ENCODE peak calls at places on chromosomes 3 and 15, in six cellular contexts. One of them, this sample, is unnamed.

GRCh38 chr3:103410231-103410630 is 975.4 kb downstream of the ZPLD1 start:
- DNase-seq in right atrium auricular region: no peak
- DNase-seq in uterus: no peak
- DNase-seq in RWPE1: no peak
- DNase-seq in GM13976: no peak
- DNase-seq in stomach: no peak
- DNase-seq in this sample: no peak

GRCh38 chr15:70715840-70716510 is 47.4 kb downstream of the UACA start:
- DNase-seq in RWPE1: no peak
- DNase-seq in uterus: no peak
- DNase-seq in GM13976: no peak
- DNase-seq in right atrium auricular region: no peak
- DNase-seq in stomach: no peak
- DNase-seq in this sample: no peak

GRCh38 chr15:93034512-93034911 is 54.5 kb downstream of the RGMA start:
- DNase-seq in stomach: peak
- DNase-seq in GM13976: no peak
- DNase-seq in right atrium auricular region: no peak
- DNase-seq in RWPE1: no peak
- DNase-seq in uterus: peak
- DNase-seq in this sample: no peak

GRCh38 chr15:49037546-49037940 is 8.7 kb downstream of the SECISBP2L start:
- DNase-seq in RWPE1: no peak
- DNase-seq in right atrium auricular region: no peak
- DNase-seq in stomach: no peak
- DNase-seq in uterus: no peak
- DNase-seq in GM13976: no peak
- DNase-seq in this sample: no peak

GRCh38 chr15:36595625-36596024 is 16.2 kb downstream of the CDIN1 start:
- DNase-seq in stomach: no peak
- DNase-seq in right atrium auricular region: no peak
- DNase-seq in GM13976: no peak
- DNase-seq in uterus: no peak
- DNase-seq in RWPE1: no peak
- DNase-seq in this sample: no peak

GRCh38 chr3:98612996-98613517 is 19.6 kb upstream of the CPOX start:
- DNase-seq in right atrium auricular region: no peak
- DNase-seq in uterus: no peak
- DNase-seq in RWPE1: no peak
- DNase-seq in GM13976: no peak
- DNase-seq in stomach: no peak
- DNase-seq in this sample: peak

GRCh38 chr3:127124135-127124534 is 68.8 kb upstream of the PRR23E start:
- DNase-seq in GM13976: no peak
- DNase-seq in RWPE1: peak
- DNase-seq in right atrium auricular region: no peak
- DNase-seq in stomach: no peak
- DNase-seq in uterus: no peak
- DNase-seq in this sample: no peak

GRCh38 chr3:98817546-98817945 is 54.4 kb downstream of the ST3GAL6 start:
- DNase-seq in uterus: no peak
- DNase-seq in GM13976: peak
- DNase-seq in right atrium auricular region: no peak
- DNase-seq in RWPE1: peak
- DNase-seq in stomach: no peak
- DNase-seq in this sample: peak

GRCh38 chr3:182118081-182118480 is 406.4 kb downstream of the SOX2 start:
- DNase-seq in right atrium auricular region: no peak
- DNase-seq in RWPE1: peak
- DNase-seq in GM13976: no peak
- DNase-seq in stomach: no peak
- DNase-seq in uterus: no peak
- DNase-seq in this sample: no peak

GRCh38 chr15:77851696-77852095 is 219.0 kb upstream of the LINGO1 start:
- DNase-seq in RWPE1: no peak
- DNase-seq in right atrium auricular region: no peak
- DNase-seq in GM13976: no peak
- DNase-seq in uterus: no peak
- DNase-seq in stomach: no peak
- DNase-seq in this sample: no peak

GRCh38 chr3:48661501-48662139 is 1.1 kb downstream of the CELSR3 start:
- DNase-seq in GM13976: peak
- DNase-seq in right atrium auricular region: peak
- DNase-seq in RWPE1: peak
- DNase-seq in stomach: peak
- DNase-seq in uterus: peak
- DNase-seq in this sample: no peak

GRCh38 chr3:149839874-149840273 is 26.9 kb downstream of the RNF13 start:
- DNase-seq in RWPE1: peak
- DNase-seq in right atrium auricular region: no peak
- DNase-seq in stomach: no peak
- DNase-seq in uterus: no peak
- DNase-seq in GM13976: no peak
- DNase-seq in this sample: no peak

DNA sequence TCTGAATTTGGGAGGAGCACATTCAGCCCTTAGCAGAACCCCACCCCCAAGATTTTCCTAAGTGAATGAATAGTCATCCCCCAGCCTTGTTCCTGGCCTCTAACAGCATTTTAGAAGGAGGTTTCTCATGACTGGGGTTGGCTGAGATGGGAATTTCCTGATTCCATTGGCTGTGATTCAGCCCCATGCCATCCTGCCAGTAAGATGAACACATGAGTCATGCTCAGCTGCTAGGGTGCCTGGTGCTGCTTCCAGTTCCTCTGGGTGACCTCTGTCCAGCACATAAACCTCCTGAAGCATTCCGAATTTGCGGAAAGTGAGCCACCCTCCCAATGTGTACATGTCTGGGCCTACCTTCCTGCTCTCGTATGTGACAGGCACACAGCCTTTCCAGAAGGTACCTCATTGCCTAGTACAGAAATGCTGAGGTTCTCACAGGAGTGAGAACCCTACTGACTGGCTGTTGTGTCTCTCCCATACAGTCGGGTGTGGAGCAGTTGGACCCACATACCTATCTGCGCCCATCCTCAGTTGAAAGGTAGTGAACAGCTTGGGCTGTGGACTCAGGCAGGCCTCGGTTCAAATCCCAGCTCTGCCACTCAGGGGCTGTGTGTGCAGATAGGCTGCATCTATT is 91.7 kb downstream of the APBA2 start:
- DNase-seq in stomach: no peak
- DNase-seq in uterus: no peak
- DNase-seq in GM13976: no peak
- DNase-seq in RWPE1: peak
- DNase-seq in right atrium auricular region: peak
- DNase-seq in this sample: no peak
- TF ChIP-seq CTCF in stomach: no peak
- TF ChIP-seq CTCF in uterus: no peak
- TF ChIP-seq CTCF in GM13976: no peak
- TF ChIP-seq CTCF in RWPE1: no peak
- TF ChIP-seq CTCF in right atrium auricular region: no peak
- TF ChIP-seq CTCF in this sample: no peak

GRCh38 chr15:59561547-59561946 is 50.0 kb upstream of the GCNT3 start:
- DNase-seq in RWPE1: no peak
- DNase-seq in GM13976: no peak
- DNase-seq in right atrium auricular region: no peak
- DNase-seq in uterus: no peak
- DNase-seq in stomach: no peak
- DNase-seq in this sample: no peak

GRCh38 chr15:59565299-59565698 is 46.3 kb upstream of the GCNT3 start:
- DNase-seq in uterus: no peak
- DNase-seq in RWPE1: no peak
- DNase-seq in right atrium auricular region: no peak
- DNase-seq in GM13976: no peak
- DNase-seq in stomach: no peak
- DNase-seq in this sample: no peak

GRCh38 chr15:59567369-59567768 is 44.2 kb upstream of the GCNT3 start:
- DNase-seq in GM13976: no peak
- DNase-seq in uterus: no peak
- DNase-seq in RWPE1: peak
- DNase-seq in stomach: peak
- DNase-seq in right atrium auricular region: no peak
- DNase-seq in this sample: no peak

GRCh38 chr15:59562787-59563186 is 48.8 kb upstream of the GCNT3 start:
- DNase-seq in stomach: no peak
- DNase-seq in uterus: no peak
- DNase-seq in right atrium auricular region: no peak
- DNase-seq in RWPE1: no peak
- DNase-seq in GM13976: no peak
- DNase-seq in this sample: no peak
- TF ChIP-seq CTCF in stomach: no peak
- TF ChIP-seq CTCF in uterus: no peak
- TF ChIP-seq CTCF in right atrium auricular region: no peak
- TF ChIP-seq CTCF in RWPE1: peak
- TF ChIP-seq CTCF in GM13976: no peak
- TF ChIP-seq CTCF in this sample: no peak

GRCh38 chr3:61172684-61173083 is 78.6 kb downstream of the FHIT start:
- DNase-seq in RWPE1: no peak
- DNase-seq in right atrium auricular region: no peak
- DNase-seq in GM13976: peak
- DNase-seq in uterus: no peak
- DNase-seq in stomach: no peak
- DNase-seq in this sample: no peak
- TF ChIP-seq CTCF in RWPE1: no peak
- TF ChIP-seq CTCF in right atrium auricular region: no peak
- TF ChIP-seq CTCF in GM13976: peak
- TF ChIP-seq CTCF in uterus: no peak
- TF ChIP-seq CTCF in stomach: no peak
- TF ChIP-seq CTCF in this sample: peak

GRCh38 chr15:58515807-58516206 is 84.0 kb downstream of the LIPC start:
- DNase-seq in uterus: no peak
- DNase-seq in right atrium auricular region: no peak
- DNase-seq in GM13976: peak
- DNase-seq in stomach: no peak
- DNase-seq in RWPE1: no peak
- DNase-seq in this sample: no peak

GRCh38 chr15:58518626-58519025 is 86.8 kb downstream of the LIPC start:
- DNase-seq in stomach: no peak
- DNase-seq in uterus: no peak
- DNase-seq in right atrium auricular region: no peak
- DNase-seq in RWPE1: no peak
- DNase-seq in GM13976: no peak
- DNase-seq in this sample: no peak

GRCh38 chr15:58517682-58518525 is 86.1 kb downstream of the LIPC start:
- DNase-seq in stomach: no peak
- DNase-seq in uterus: no peak
- DNase-seq in GM13976: peak
- DNase-seq in RWPE1: no peak
- DNase-seq in right atrium auricular region: no peak
- DNase-seq in this sample: peak

GRCh38 chr15:58520464-58520863 is 88.7 kb downstream of the LIPC start:
- DNase-seq in stomach: no peak
- DNase-seq in uterus: no peak
- DNase-seq in GM13976: no peak
- DNase-seq in right atrium auricular region: no peak
- DNase-seq in RWPE1: no peak
- DNase-seq in this sample: no peak

DNA sequence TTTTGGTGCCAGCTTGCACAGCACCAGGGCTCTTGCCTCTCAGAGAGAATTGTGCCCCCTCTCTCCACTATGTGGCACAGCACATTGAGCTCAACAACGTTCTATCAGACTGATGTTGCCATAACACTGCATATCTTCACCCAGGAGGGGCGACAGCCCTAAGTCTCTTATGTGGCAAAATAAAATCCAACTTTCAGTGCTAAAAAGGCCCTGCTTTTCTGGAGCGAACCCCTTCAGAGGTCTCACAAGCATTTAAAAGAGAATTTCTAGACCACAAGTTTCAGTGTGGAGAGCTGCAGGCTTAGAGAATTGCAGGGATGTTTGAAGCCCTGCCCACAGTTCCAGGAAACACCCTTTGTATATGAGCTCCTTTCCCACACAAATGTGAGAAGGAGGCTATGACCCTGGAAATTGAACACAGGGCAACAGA is 85.5 kb downstream of the LIPC start:
- DNase-seq in uterus: no peak
- DNase-seq in right atrium auricular region: no peak
- DNase-seq in RWPE1: no peak
- DNase-seq in stomach: no peak
- DNase-seq in GM13976: no peak
- DNase-seq in this sample: no peak
- TF ChIP-seq CTCF in uterus: no peak
- TF ChIP-seq CTCF in right atrium auricular region: peak
- TF ChIP-seq CTCF in RWPE1: no peak
- TF ChIP-seq CTCF in stomach: no peak
- TF ChIP-seq CTCF in GM13976: no peak
- TF ChIP-seq CTCF in this sample: no peak

GRCh38 chr15:72475674-72476073 is 1.5 kb downstream of the ARIH1 start:
- DNase-seq in uterus: no peak
- DNase-seq in stomach: no peak
- DNase-seq in right atrium auricular region: no peak
- DNase-seq in RWPE1: no peak
- DNase-seq in GM13976: no peak
- DNase-seq in this sample: no peak

GRCh38 chr15:72474466-72474911 is 359 bp downstream of the ARIH1 start:
- DNase-seq in RWPE1: no peak
- DNase-seq in stomach: no peak
- DNase-seq in right atrium auricular region: no peak
- DNase-seq in uterus: no peak
- DNase-seq in GM13976: no peak
- DNase-seq in this sample: no peak

GRCh38 chr15:72473670-72474465 is at the start of gene ARIH1:
- DNase-seq in stomach: peak
- DNase-seq in RWPE1: peak
- DNase-seq in uterus: peak
- DNase-seq in GM13976: peak
- DNase-seq in right atrium auricular region: peak
- DNase-seq in this sample: peak

GRCh38 chr15:72474912-72475601 is 927 bp downstream of the ARIH1 start:
- DNase-seq in GM13976: peak
- DNase-seq in stomach: peak
- DNase-seq in RWPE1: peak
- DNase-seq in right atrium auricular region: peak
- DNase-seq in uterus: peak
- DNase-seq in this sample: peak

DNA sequence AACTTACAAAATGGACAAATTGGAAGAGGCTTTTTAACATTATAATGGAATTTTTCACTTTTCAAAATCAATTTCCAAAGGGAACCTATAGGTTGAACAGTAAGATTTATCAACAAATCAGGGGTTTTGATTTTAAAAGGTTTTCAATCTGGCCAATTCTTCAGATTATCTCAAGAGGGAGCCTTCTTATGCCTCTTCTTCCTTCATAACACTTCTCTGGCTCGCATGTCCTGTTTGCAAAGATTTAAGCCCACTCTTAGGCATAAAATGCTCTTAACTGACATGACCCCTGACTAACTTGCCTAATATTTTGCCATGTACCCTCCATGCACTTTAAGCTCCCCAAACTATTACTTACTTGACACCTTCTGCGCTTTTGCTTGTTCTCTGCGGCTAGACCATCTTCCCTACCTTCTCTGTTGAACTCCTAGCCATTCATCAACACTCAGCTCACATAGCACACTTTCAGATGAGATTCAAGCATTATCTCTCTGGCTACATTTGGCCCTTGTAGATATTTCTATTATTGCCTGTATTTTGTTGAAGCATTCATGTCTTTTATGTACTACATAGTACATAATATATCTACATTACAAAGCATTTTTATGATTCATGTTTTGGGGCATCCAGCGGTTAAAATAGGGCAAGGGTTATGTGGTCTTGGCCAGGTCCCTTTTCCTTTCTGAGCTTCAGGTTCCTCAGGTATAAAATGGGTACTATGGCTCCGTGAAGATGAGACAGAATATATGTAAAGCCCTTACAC is 1.0 kb upstream of the ARIH1 start:
- DNase-seq in stomach: no peak
- DNase-seq in uterus: no peak
- DNase-seq in GM13976: no peak
- DNase-seq in RWPE1: no peak
- DNase-seq in right atrium auricular region: no peak
- DNase-seq in this sample: no peak
- TF ChIP-seq CTCF in stomach: no peak
- TF ChIP-seq CTCF in uterus: no peak
- TF ChIP-seq CTCF in GM13976: peak
- TF ChIP-seq CTCF in RWPE1: no peak
- TF ChIP-seq CTCF in right atrium auricular region: peak
- TF ChIP-seq CTCF in this sample: no peak

This sample was measured in GM12864.